ENCODE peak calls at places on chromosomes 2 and 18, in four cellular contexts. One of them, this sample, is unnamed.

GRCh38 chr2:216151313-216152030 is 42.3 kb downstream of the XRCC5 start:
- DNase-seq in OCI-LY7: no peak
- DNase-seq in right atrium auricular region: no peak
- DNase-seq in ovary: no peak
- DNase-seq in this sample: no peak

GRCh38 chr2:46887028-46887885 is 28.3 kb downstream of the MCFD2 start:
- DNase-seq in OCI-LY7: no peak
- DNase-seq in right atrium auricular region: no peak
- DNase-seq in ovary: no peak
- DNase-seq in this sample: no peak

GRCh38 chr2:181658444-181658843 is 1.5 kb upstream of the CERKL start:
- DNase-seq in OCI-LY7: no peak
- DNase-seq in right atrium auricular region: no peak
- DNase-seq in ovary: no peak
- DNase-seq in this sample: no peak

GRCh38 chr2:2872309-2872617 is 505.4 kb downstream of the EIPR1 start:
- DNase-seq in ovary: no peak
- DNase-seq in OCI-LY7: no peak
- DNase-seq in right atrium auricular region: no peak
- DNase-seq in this sample: no peak

GRCh38 chr2:117858892-117859531 is 44.5 kb downstream of the DDX18 start:
- DNase-seq in OCI-LY7: no peak
- DNase-seq in right atrium auricular region: no peak
- DNase-seq in ovary: no peak
- DNase-seq in this sample: no peak

GRCh38 chr2:190649035-190649797 is at the start of gene NAB1:
- DNase-seq in right atrium auricular region: no peak
- DNase-seq in ovary: peak
- DNase-seq in OCI-LY7: peak
- DNase-seq in this sample: peak

GRCh38 chr2:217510790-217511291 is 492.0 kb downstream of the TNS1 start:
- DNase-seq in OCI-LY7: peak
- DNase-seq in ovary: peak
- DNase-seq in right atrium auricular region: peak
- DNase-seq in this sample: peak

GRCh38 chr2:31216734-31217133 is 581 bp downstream of the CAPN14 start:
- DNase-seq in ovary: no peak
- DNase-seq in OCI-LY7: no peak
- DNase-seq in right atrium auricular region: peak
- DNase-seq in this sample: no peak

GRCh38 chr18:44651453-44651852 is 29.2 kb upstream of the SETBP1 start:
- DNase-seq in right atrium auricular region: no peak
- DNase-seq in OCI-LY7: no peak
- DNase-seq in ovary: no peak
- DNase-seq in this sample: no peak

GRCh38 chr2:86617738-86618137 is 5.9 kb downstream of the RNF103 start:
- DNase-seq in right atrium auricular region: no peak
- DNase-seq in OCI-LY7: no peak
- DNase-seq in ovary: no peak
- DNase-seq in this sample: no peak

GRCh38 chr2:120109186-120110061 is 96.5 kb downstream of the EPB41L5 start:
- DNase-seq in ovary: no peak
- DNase-seq in right atrium auricular region: no peak
- DNase-seq in OCI-LY7: peak
- DNase-seq in this sample: no peak

GRCh38 chr18:76351961-76352581 is 143.0 kb downstream of the ZNF516 start:
- DNase-seq in ovary: peak
- DNase-seq in right atrium auricular region: no peak
- DNase-seq in OCI-LY7: no peak
- DNase-seq in this sample: peak

GRCh38 chr2:238027591-238028415 is 33.0 kb upstream of the SCLY start:
- DNase-seq in right atrium auricular region: no peak
- DNase-seq in ovary: no peak
- DNase-seq in OCI-LY7: no peak
- DNase-seq in this sample: no peak

GRCh38 chr2:238029853-238030252 is 30.9 kb upstream of the SCLY start:
- DNase-seq in OCI-LY7: no peak
- DNase-seq in right atrium auricular region: no peak
- DNase-seq in ovary: no peak
- DNase-seq in this sample: no peak

GRCh38 chr2:238031749-238032148 is 29.1 kb upstream of the SCLY start:
- DNase-seq in ovary: no peak
- DNase-seq in OCI-LY7: no peak
- DNase-seq in right atrium auricular region: no peak
- DNase-seq in this sample: no peak

GRCh38 chr2:238030422-238031155 is 30.2 kb upstream of the SCLY start:
- DNase-seq in right atrium auricular region: no peak
- DNase-seq in OCI-LY7: no peak
- DNase-seq in ovary: no peak
- DNase-seq in this sample: no peak

DNA sequence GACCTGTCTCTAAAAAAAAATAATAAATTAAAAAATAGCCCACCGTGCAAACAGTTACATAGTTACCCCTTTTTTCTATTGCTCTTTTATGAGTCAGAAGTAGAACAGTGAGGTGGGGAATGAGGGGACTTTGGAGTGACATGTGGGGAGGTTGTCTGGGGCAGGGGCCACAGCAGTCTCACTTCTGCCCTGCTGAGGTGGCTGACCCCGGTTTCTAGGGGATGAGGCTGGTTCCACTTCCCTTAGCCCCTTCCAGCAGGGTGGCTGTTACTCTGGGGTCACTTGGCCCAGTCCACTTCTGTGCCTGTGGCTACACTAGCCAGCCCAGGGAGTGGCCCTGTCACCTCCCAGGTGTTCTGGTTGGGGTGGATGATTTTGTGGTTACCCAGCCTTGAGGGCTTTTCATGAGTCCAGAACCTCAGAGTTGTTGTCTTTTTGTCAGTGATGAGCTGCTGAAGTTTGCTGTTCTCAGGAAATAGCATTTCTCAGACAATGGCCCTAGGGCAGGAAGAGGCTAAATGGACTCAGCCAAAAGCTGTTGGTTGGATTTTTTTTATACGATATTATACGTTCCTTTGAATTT is 28.0 kb upstream of the SCLY start:
- DNase-seq in right atrium auricular region: no peak
- DNase-seq in OCI-LY7: no peak
- DNase-seq in ovary: no peak
- DNase-seq in this sample: no peak
- H3K27ac ChIP-seq in right atrium auricular region: no peak
- H3K27ac ChIP-seq in OCI-LY7: no peak
- H3K27ac ChIP-seq in ovary: no peak
- H3K27ac ChIP-seq in this sample: no peak

DNA sequence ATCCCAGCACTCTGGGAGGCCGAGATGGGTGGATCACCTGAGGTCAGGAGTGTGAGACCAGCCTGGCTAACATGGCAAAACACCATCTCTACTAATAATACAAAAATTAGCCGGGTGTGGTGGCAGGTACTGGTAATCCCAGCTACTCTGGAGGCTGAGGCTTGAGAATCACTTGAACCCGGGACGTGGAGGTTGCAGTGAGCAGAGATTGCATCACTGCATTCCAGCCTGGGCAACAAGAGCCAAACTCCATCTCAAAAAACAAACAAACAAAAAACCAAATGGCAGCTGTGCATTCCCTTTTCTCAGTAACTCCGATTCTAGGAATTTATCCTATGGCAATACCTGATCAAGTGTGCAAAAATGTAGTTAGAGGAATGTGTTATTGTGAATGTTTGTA is 4.7 kb upstream of the GRHL1 start:
- DNase-seq in right atrium auricular region: no peak
- DNase-seq in ovary: no peak
- DNase-seq in OCI-LY7: no peak
- DNase-seq in this sample: no peak
- TF ChIP-seq CTCF in right atrium auricular region: no peak
- TF ChIP-seq CTCF in ovary: no peak
- TF ChIP-seq CTCF in OCI-LY7: no peak
- TF ChIP-seq CTCF in this sample: no peak

GRCh38 chr2:104936504-104936903 is 82.6 kb downstream of the POU3F3 start:
- DNase-seq in OCI-LY7: no peak
- DNase-seq in ovary: no peak
- DNase-seq in right atrium auricular region: no peak
- DNase-seq in this sample: no peak
- H3K27ac ChIP-seq in OCI-LY7: no peak
- H3K27ac ChIP-seq in ovary: no peak
- H3K27ac ChIP-seq in right atrium auricular region: no peak
- H3K27ac ChIP-seq in this sample: no peak

GRCh38 chr18:48860276-48861180 is 90.2 kb downstream of the SMAD7 start:
- DNase-seq in right atrium auricular region: no peak
- DNase-seq in ovary: no peak
- DNase-seq in OCI-LY7: no peak
- DNase-seq in this sample: no peak

GRCh38 chr18:48857023-48857694 is 93.6 kb downstream of the SMAD7 start:
- DNase-seq in right atrium auricular region: no peak
- DNase-seq in OCI-LY7: no peak
- DNase-seq in ovary: no peak
- DNase-seq in this sample: no peak

GRCh38 chr18:48861181-48861715 is 89.5 kb downstream of the SMAD7 start:
- DNase-seq in right atrium auricular region: no peak
- DNase-seq in OCI-LY7: no peak
- DNase-seq in ovary: no peak
- DNase-seq in this sample: no peak

GRCh38 chr18:48858676-48859075 is 92.1 kb downstream of the SMAD7 start:
- DNase-seq in OCI-LY7: no peak
- DNase-seq in ovary: no peak
- DNase-seq in right atrium auricular region: no peak
- DNase-seq in this sample: no peak

DNA sequence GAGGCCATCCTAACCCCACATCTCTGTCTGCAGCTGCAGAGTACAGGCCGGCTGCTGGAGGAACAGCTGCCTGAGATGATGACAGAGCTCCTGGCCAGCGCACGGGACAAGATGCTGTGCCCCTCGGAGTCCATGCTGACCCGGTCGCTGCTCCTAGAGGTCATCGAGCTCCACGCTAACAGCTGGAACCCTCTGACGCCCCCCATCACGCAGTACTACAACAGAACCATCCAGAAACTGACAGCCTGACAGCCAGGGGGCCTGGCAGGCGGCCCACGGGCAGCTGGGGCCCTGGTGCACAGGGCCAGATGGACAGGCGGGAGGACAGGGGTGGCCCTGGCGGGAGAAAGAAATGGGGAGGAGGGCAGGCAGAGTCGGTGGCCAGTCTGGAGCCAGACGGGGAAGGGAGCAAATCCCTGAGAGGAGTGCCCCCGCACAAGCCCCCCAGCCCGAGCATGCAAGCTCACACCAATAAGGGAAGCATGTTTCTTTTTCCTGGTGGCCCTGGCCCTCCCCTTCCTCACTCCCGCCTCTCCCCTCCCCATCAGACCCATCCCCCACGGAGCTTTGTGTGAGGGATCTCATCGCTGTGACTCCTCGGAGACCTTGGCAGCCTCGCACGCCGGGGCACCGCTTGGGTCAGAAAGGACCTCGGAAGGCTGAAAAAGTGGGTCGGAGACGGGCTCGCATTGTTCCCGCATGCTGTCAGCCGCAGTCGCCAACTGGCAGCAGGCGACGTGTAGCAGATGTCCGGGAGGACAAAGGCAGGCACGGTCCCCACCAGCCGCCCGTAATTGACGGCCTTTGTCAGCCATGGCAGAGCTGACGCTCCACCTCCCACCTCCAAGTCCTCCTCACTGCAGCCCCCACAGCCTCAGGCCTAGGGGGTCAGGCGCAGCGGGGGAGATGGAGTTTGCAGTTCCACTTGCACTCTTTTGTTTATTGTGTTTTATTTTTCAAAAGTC is 91.2 kb downstream of the SMAD7 start:
- DNase-seq in OCI-LY7: no peak
- DNase-seq in ovary: peak
- DNase-seq in right atrium auricular region: no peak
- DNase-seq in this sample: no peak
- TF ChIP-seq CTCF in OCI-LY7: no peak
- TF ChIP-seq CTCF in ovary: no peak
- TF ChIP-seq CTCF in right atrium auricular region: no peak
- TF ChIP-seq CTCF in this sample: no peak

DNA sequence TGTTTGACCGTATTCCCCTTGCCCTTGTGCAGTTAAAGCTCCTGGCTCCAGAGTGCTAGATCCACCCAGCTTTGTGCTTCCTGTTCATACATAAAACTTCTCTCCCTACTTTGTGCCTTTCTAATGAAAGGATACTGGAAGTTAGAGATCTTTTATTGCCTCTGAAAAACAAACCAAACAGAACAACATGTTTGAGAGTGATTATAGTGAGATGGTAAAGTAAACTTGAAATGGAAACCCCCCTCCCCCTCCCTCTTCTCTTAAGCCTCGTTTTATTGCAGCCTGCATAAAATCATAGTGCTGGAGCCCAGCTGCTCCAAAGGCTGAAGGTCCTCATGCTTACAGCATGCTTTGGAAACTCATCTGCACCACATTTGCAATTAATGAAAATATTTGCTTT is 125.1 kb downstream of the TANC1 start:
- DNase-seq in ovary: no peak
- DNase-seq in OCI-LY7: no peak
- DNase-seq in right atrium auricular region: no peak
- DNase-seq in this sample: no peak
- H3K27ac ChIP-seq in ovary: no peak
- H3K27ac ChIP-seq in OCI-LY7: no peak
- H3K27ac ChIP-seq in right atrium auricular region: peak
- H3K27ac ChIP-seq in this sample: no peak

GRCh38 chr2:26561376-26561775 is 79.8 kb downstream of the CIB4 start:
- DNase-seq in right atrium auricular region: no peak
- DNase-seq in ovary: no peak
- DNase-seq in OCI-LY7: no peak
- DNase-seq in this sample: no peak
- TF ChIP-seq CTCF in right atrium auricular region: no peak
- TF ChIP-seq CTCF in ovary: no peak
- TF ChIP-seq CTCF in OCI-LY7: no peak
- TF ChIP-seq CTCF in this sample: no peak

GRCh38 chr2:237669129-237669627 is 41.8 kb downstream of the LRRFIP1 start:
- DNase-seq in right atrium auricular region: no peak
- DNase-seq in OCI-LY7: no peak
- DNase-seq in ovary: no peak
- DNase-seq in this sample: no peak
- H3K27ac ChIP-seq in right atrium auricular region: peak
- H3K27ac ChIP-seq in OCI-LY7: peak
- H3K27ac ChIP-seq in ovary: no peak
- H3K27ac ChIP-seq in this sample: no peak

GRCh38 chr2:25036221-25036559 is 5.7 kb upstream of the EFR3B start:
- DNase-seq in ovary: no peak
- DNase-seq in OCI-LY7: no peak
- DNase-seq in right atrium auricular region: no peak
- DNase-seq in this sample: no peak
- TF ChIP-seq CTCF in ovary: no peak
- TF ChIP-seq CTCF in OCI-LY7: no peak
- TF ChIP-seq CTCF in right atrium auricular region: no peak
- TF ChIP-seq CTCF in this sample: no peak

This sample was measured in pancreas.